ENCODE peak calls at places on chromosomes 16 and 17, in four cellular contexts. One of them, this sample, is unnamed. For H3K27me3 and H3K4me1, the result is how much of the 10 kb centered on the place peaks cover.

GRCh38 chr17:38533706-38534497 is 71.8 kb downstream of the SRCIN1 start:
- DNase-seq in PC-9: no peak
- DNase-seq in H9: no peak
- DNase-seq in IMR-90: no peak
- DNase-seq in this sample: no peak

GRCh38 chr16:25707982-25708583 is 16.3 kb downstream of the HS3ST4 start:
- DNase-seq in PC-9: no peak
- DNase-seq in H9: peak
- DNase-seq in IMR-90: no peak
- DNase-seq in this sample: peak

GRCh38 chr17:77750427-77751043 is 208.0 kb upstream of the TNRC6C start:
- DNase-seq in PC-9: no peak
- DNase-seq in H9: no peak
- DNase-seq in IMR-90: no peak
- DNase-seq in this sample: no peak

GRCh38 chr17:16516594-16517018 is 24.6 kb upstream of the LRRC75A start:
- DNase-seq in PC-9: no peak
- DNase-seq in H9: peak
- DNase-seq in IMR-90: peak
- DNase-seq in this sample: no peak

GRCh38 chr16:68658974-68659360 is 13.9 kb downstream of the CDH3 start:
- DNase-seq in PC-9: no peak
- DNase-seq in H9: no peak
- DNase-seq in IMR-90: no peak
- DNase-seq in this sample: no peak

GRCh38 chr17:72119963-72120877 is 600 bp upstream of the SOX9 start:
- DNase-seq in PC-9: peak
- DNase-seq in H9: peak
- DNase-seq in IMR-90: peak
- DNase-seq in this sample: no peak

GRCh38 chr17:10604521-10604920 is 52.6 kb downstream of the MYH3 start:
- DNase-seq in PC-9: no peak
- DNase-seq in H9: no peak
- DNase-seq in IMR-90: no peak
- DNase-seq in this sample: no peak

GRCh38 chr17:61716225-61716829 is 125.3 kb upstream of the NACA2 start:
- DNase-seq in PC-9: no peak
- DNase-seq in H9: no peak
- DNase-seq in IMR-90: no peak
- DNase-seq in this sample: no peak

GRCh38 chr17:28230011-28230410 is 89.0 kb upstream of the TMEM97 start:
- DNase-seq in PC-9: no peak
- DNase-seq in H9: no peak
- DNase-seq in IMR-90: no peak
- DNase-seq in this sample: peak

GRCh38 chr16:3195975-3196374 is 8.0 kb downstream of the OR1F1 start:
- DNase-seq in PC-9: no peak
- DNase-seq in H9: no peak
- DNase-seq in IMR-90: no peak
- DNase-seq in this sample: no peak
- H3K27me3 ChIP-seq in PC-9: under half
- H3K27me3 ChIP-seq in H9: under half
- H3K27me3 ChIP-seq in IMR-90: under half
- H3K27me3 ChIP-seq in this sample: under half

DNA sequence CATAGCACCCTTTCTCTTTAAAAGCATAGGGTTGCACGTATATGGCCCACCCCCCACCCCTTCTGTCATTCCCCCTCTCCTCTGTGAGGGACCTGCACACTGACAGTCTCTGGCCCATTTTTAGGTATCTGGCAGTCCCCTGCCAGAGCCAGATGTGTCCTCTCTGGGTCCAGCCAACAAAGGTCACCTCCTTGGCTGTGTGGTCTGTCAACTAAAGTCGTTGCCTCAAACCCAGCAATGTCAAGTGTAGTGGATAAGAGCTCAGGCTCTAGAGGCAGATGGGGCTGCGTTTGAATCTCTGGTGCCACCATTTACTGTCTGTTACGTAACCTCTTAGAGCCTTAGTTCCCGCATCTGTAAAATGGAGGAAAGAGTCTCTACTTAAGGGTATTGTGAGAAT is 211.5 kb downstream of the MSI2 start:
- DNase-seq in PC-9: no peak
- DNase-seq in H9: no peak
- DNase-seq in IMR-90: no peak
- DNase-seq in this sample: no peak
- H3K4me1 ChIP-seq in PC-9: under half
- H3K4me1 ChIP-seq in H9: under half
- H3K4me1 ChIP-seq in IMR-90: under half
- H3K4me1 ChIP-seq in this sample: under half

GRCh38 chr16:2019919-2020831 is 590 bp downstream of the NPW start:
- DNase-seq in PC-9: no peak
- DNase-seq in H9: no peak
- DNase-seq in IMR-90: no peak
- DNase-seq in this sample: no peak
- H3K27me3 ChIP-seq in PC-9: under half
- H3K27me3 ChIP-seq in H9: under half
- H3K27me3 ChIP-seq in IMR-90: under half
- H3K27me3 ChIP-seq in this sample: under half

DNA sequence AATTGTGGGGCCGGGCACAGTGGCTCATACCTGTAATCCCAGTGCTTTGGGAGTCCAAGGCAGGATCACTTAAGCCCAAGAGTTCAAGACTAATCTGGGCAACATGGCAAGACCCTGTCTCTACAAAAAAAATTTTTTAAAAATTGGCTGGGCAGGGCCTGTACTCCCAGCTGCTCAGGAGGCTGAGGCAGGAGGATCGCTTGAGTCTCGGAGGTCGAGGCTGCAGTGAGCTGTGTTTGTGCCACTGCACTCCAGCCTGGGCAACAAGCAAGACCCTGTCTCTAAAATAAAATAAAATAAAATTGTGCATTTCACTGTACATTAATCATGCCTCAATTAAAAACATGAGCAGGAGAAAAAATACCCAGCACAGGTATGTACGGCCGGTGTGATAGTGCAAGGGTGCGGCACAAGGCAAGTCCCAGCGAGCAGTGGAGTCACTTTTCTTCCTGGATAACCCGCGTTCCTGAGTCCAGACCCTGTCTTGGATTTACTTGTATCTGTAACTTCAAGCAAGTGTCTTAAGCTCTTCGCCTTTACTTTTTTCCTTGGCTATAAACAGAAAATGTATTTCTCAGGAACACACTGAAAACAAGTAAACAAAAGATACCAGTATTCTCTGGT is 11.4 kb downstream of the ZDHHC7 start:
- DNase-seq in PC-9: no peak
- DNase-seq in H9: no peak
- DNase-seq in IMR-90: no peak
- DNase-seq in this sample: no peak
- H3K4me1 ChIP-seq in PC-9: half or more
- H3K4me1 ChIP-seq in H9: under half
- H3K4me1 ChIP-seq in IMR-90: under half
- H3K4me1 ChIP-seq in this sample: under half

DNA sequence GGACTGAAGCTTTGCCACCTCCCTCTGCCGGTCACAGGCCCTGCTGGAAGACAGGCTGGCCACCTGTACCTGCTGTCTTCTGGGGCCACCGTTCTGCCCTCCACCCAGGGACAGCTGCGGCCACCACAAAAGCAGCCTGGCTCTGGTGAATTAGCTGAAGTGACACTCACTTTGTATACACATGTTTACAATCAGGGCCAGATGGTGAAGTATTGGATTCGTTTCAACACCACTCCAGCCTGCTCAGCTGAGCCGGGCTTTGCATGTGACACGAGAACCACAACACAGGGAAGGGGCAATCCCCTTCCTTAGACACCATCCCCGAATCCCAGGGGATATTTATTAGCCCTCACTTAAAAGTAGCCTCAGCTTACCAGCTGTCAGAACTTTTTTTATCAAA is 191.5 kb upstream of the RPL38 start:
- DNase-seq in PC-9: no peak
- DNase-seq in H9: no peak
- DNase-seq in IMR-90: no peak
- DNase-seq in this sample: no peak
- H3K27me3 ChIP-seq in PC-9: half or more
- H3K27me3 ChIP-seq in H9: under half
- H3K27me3 ChIP-seq in IMR-90: under half
- H3K27me3 ChIP-seq in this sample: under half

GRCh38 chr17:82029391-82029790 is 2.1 kb upstream of the RAC3 start:
- DNase-seq in PC-9: no peak
- DNase-seq in H9: no peak
- DNase-seq in IMR-90: no peak
- DNase-seq in this sample: no peak

GRCh38 chr17:82030470-82031302 is 792 bp upstream of the RAC3 start:
- DNase-seq in PC-9: peak
- DNase-seq in H9: peak
- DNase-seq in IMR-90: peak
- DNase-seq in this sample: peak

GRCh38 chr17:82031885-82032627 is 578 bp downstream of the RAC3 start:
- DNase-seq in PC-9: no peak
- DNase-seq in H9: peak
- DNase-seq in IMR-90: no peak
- DNase-seq in this sample: peak

GRCh38 chr17:82029990-82030469 is 1.4 kb upstream of the RAC3 start:
- DNase-seq in PC-9: no peak
- DNase-seq in H9: peak
- DNase-seq in IMR-90: no peak
- DNase-seq in this sample: no peak

GRCh38 chr17:82031303-82031884 is at the start of gene RAC3:
- DNase-seq in PC-9: no peak
- DNase-seq in H9: no peak
- DNase-seq in IMR-90: peak
- DNase-seq in this sample: no peak
- H3K4me1 ChIP-seq in PC-9: under half
- H3K4me1 ChIP-seq in H9: under half
- H3K4me1 ChIP-seq in IMR-90: under half
- H3K4me1 ChIP-seq in this sample: under half

GRCh38 chr17:48384164-48384563 is 45.9 kb downstream of the SKAP1 start:
- DNase-seq in PC-9: no peak
- DNase-seq in H9: no peak
- DNase-seq in IMR-90: no peak
- DNase-seq in this sample: no peak
- H3K27me3 ChIP-seq in PC-9: under half
- H3K27me3 ChIP-seq in H9: under half
- H3K27me3 ChIP-seq in IMR-90: half or more
- H3K27me3 ChIP-seq in this sample: under half

This sample was measured in CD4-positive, CD25-positive, alpha-beta regulatory T cell.